ENCODE peak calls at places on chromosomes 12 and 14, in six cellular contexts. W is IMR-90, N is A549, X is SK-N-SH, E is HepG2, M is K562. V is an unnamed sample.

GRCh38 chr14:82420874-82421273 is 887.2 kb upstream of the SEL1L start:
- DNase-seq in W (no peak), N (no peak), X (no peak), E (no peak), M (no peak), V (no peak)

GRCh38 chr12:28024231-28024995 is 51.9 kb upstream of the PTHLH start:
- DNase-seq in W (peak), N (peak), X (no peak), E (no peak), M (no peak), V (no peak)

GRCh38 chr12:51818567-51819300 is 29.8 kb downstream of the FIGNL2 start:
- DNase-seq in W (peak), N (no peak), X (no peak), E (no peak), M (no peak), V (no peak)

GRCh38 chr14:52553002-52553670 is 500 bp downstream of the GPR137C start:
- DNase-seq in W (no peak), N (no peak), X (no peak), E (no peak), M (peak), V (no peak)

GRCh38 chr12:81517296-81517695 is 241.9 kb downstream of the PPFIA2 start:
- DNase-seq in W (no peak), N (no peak), X (no peak), E (no peak), M (no peak), V (no peak)

GRCh38 chr12:84134797-84135366 is 777.7 kb downstream of the SLC6A15 start:
- DNase-seq in W (peak), N (no peak), X (no peak), E (no peak), M (no peak), V (no peak)

GRCh38 chr12:90520002-90520734 is 434.8 kb downstream of the CCER1 start:
- DNase-seq in W (no peak), N (no peak), X (no peak), E (no peak), M (no peak), V (no peak)

GRCh38 chr14:97224016-97224415 is 426.8 kb downstream of the VRK1 start:
- DNase-seq in W (no peak), N (no peak), X (no peak), E (no peak), M (no peak), V (no peak)

GRCh38 chr12:49920241-49920914 is 16.7 kb upstream of the FAIM2 start:
- DNase-seq in W (peak), N (no peak), X (no peak), E (peak), M (no peak), V (no peak)

GRCh38 chr12:108338915-108339657 is at the start of gene CMKLR1:
- DNase-seq in W (no peak), N (no peak), X (peak), E (no peak), M (peak), V (no peak)

GRCh38 chr14:96889091-96889490 is 91.9 kb downstream of the VRK1 start:
- DNase-seq in W (no peak), N (no peak), X (peak), E (no peak), M (no peak), V (no peak)

GRCh38 chr12:48084066-48084465 is 21.8 kb downstream of the SENP1 start:
- DNase-seq in W (peak), N (peak), X (peak), E (no peak), M (peak), V (no peak)

GRCh38 chr14:30972882-30973582 is 52.4 kb upstream of the AP4S1 start:
- DNase-seq in W (no peak), N (no peak), X (no peak), E (no peak), M (no peak), V (no peak)

GRCh38 chr14:71322660-71323250 is 415.5 kb downstream of the PCNX1 start:
- DNase-seq in W (peak), N (peak), X (peak), E (no peak), M (peak), V (peak)

GRCh38 chr14:77151918-77152588 is 10.5 kb upstream of the ZDHHC22 start:
- DNase-seq in W (peak), N (peak), X (peak), E (no peak), M (no peak), V (no peak)

GRCh38 chr12:106769078-106769477 is 5.4 kb upstream of the RIC8B start:
- DNase-seq in W (peak), N (peak), X (no peak), E (peak), M (no peak), V (no peak)

GRCh38 chr12:66154776-66155175 is 15.0 kb downstream of the TMBIM4 start:
- DNase-seq in W (peak), N (no peak), X (no peak), E (no peak), M (no peak), V (no peak)
- TF ChIP-seq SMC3 in W (no peak), N (no peak), X (no peak), E (no peak), M (no peak), V (no peak)

DNA sequence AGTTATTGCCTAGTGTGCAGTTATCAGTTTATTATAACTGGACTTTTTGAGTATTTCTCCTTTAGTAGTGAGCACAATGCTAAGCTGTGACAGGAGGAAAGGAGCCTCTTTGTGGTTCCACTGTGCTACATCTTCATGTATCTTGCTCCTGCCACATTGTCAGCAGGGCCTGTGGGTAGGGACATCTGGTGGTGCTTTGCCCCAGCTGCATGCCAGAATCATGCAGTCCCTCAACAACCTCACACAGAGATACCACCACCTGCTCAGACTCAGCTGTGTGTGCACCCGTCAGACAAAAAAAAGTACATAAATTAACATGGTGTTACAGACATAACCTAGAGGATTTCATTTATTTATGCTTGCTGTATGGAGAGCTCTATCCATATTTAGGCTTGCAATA is 51.1 kb downstream of the MIS18BP1 start:
- DNase-seq in W (no peak), N (peak), X (peak), E (peak), M (peak), V (no peak)
- TF ChIP-seq SMC3 in W (no peak), N (no peak), X (no peak), E (peak), M (no peak), V (peak)

GRCh38 chr14:86346818-86347384 is 817.0 kb downstream of the FLRT2 start:
- DNase-seq in W (no peak), N (no peak), X (no peak), E (no peak), M (no peak), V (no peak)
- TF ChIP-seq SMC3 in W (no peak), N (no peak), X (no peak), E (no peak), M (no peak), V (no peak)

DNA sequence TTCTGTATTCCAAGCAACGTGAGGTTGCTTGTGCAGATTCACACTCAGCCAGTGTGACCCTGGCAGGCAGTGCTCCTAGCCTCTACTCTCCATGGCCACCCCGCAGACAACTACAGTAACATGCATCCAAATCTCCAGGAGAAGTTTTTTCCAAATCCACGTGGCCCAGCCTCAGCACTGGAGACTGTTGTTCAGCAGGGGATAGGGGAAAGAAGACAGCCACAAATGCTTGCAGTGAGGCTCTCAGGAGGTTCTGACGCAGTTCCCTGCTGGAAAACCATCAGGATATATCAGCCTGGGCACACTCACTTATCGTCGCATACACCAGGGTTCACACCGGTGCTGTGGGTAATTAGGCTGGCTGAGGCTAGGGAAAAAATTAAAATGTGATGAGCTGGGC is 16.2 kb downstream of the IQSEC3 start:
- DNase-seq in W (no peak), N (no peak), X (no peak), E (no peak), M (no peak), V (no peak)
- TF ChIP-seq SMC3 in W (no peak), N (no peak), X (no peak), E (no peak), M (no peak), V (no peak)

DNA sequence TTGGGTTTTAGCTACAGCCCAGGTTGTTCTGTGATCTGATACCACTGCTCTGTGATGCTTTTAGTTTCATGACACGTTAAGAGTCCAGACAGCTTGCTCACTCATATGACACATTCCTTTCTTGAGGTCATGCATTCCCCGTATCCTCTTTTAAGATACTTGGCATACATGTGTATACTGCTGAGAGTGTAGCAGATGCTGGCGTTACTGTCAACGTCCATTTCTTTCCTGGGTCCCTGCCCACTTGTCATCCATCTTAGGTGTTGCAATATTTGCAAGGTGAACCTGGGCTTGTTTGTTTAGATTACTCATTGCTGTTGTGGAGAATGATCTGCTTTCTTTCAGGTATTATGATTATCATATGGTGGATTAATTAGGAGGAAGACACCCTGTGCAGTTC is 9.1 kb upstream of the EMP1 start:
- DNase-seq in W (peak), N (peak), X (no peak), E (no peak), M (no peak), V (no peak)
- TF ChIP-seq SMC3 in W (no peak), N (no peak), X (no peak), E (no peak), M (no peak), V (no peak)

GRCh38 chr12:14931359-14931758 is 7.0 kb downstream of the ERP27 start:
- DNase-seq in W (no peak), N (no peak), X (no peak), E (no peak), M (no peak), V (no peak)
- TF ChIP-seq SMC3 in W (no peak), N (no peak), X (no peak), E (no peak), M (no peak), V (no peak)

GRCh38 chr14:21997300-21997699 is 323.7 kb upstream of the OR4E1 start:
- DNase-seq in W (peak), N (peak), X (no peak), E (peak), M (peak), V (no peak)
- TF ChIP-seq SMC3 in W (no peak), N (no peak), X (no peak), E (no peak), M (no peak), V (no peak)

GRCh38 chr14:99420711-99421110 is 59.9 kb downstream of the SETD3 start:
- DNase-seq in W (no peak), N (no peak), X (no peak), E (no peak), M (peak), V (no peak)
- TF ChIP-seq SMC3 in W (no peak), N (no peak), X (no peak), E (no peak), M (no peak), V (no peak)

GRCh38 chr14:36910578-36910977 is 248.9 kb downstream of the PAX9 start:
- DNase-seq in W (no peak), N (no peak), X (no peak), E (no peak), M (no peak), V (no peak)
- TF ChIP-seq SMC3 in W (no peak), N (no peak), X (no peak), E (no peak), M (no peak), V (no peak)

DNA sequence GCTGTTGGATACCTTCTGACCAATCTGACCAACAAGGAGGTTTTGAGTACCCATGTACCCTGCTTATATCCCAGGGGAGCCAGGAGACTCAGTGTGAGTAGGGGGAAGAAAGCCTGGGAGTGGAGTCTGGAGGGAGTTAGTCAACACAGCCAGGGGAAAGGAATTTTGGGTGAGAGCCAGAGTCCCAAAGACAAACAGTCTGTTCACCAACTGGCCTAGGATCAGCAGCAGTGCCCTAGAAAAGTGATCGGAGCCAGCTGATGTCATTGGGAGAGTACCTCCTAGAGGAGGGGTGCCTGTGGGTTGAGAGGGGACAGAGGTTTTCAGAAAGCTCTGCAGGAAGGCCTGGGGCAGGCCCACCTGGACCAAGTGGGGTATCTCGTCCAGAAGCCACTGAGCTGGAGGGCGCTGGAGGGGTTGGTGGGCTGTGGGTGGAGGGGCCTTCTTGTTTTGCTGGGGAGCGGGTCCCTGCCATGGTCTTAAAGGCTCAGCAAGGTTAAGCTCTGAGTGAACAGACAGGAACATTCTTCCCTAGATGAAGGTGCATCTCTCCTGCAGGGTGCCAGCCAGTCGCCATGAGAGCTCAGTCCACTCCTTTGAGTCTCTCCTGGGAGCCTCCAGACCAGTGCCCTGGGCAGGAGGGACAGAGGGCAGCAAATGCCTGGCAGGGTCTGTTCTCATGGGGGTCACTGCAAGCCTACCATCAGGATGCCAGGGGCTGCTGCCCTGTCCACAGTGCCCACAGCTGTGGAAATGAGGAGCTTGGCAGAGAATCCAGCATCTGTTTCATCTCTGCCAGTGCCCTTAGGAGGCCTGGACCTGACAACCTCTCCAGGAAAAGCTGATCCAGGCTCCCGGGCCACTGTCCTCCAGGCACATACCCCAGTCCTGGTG is 63.6 kb downstream of the CHGA start:
- DNase-seq in W (peak), N (peak), X (peak), E (peak), M (no peak), V (no peak)
- TF ChIP-seq SMC3 in W (no peak), N (no peak), X (no peak), E (no peak), M (no peak), V (no peak)

V was measured in GM12878.